ENCODE peak calls at places on chromosomes 4 and X, in five cellular contexts. V is putamen; Y is stimulated activated CD4-positive, alpha-beta T cell treated with anti-CD3 and anti-CD28 coated beads, Interleukin-4, amount 100 ng/mL, for 4 hours; B is endodermal cell; W is kidney glomerular epithelial cell. Q is an unnamed sample.

GRCh38 chrX:124940536-124940935 is 379.1 kb upstream of the TEX13C start:
- DNase-seq in B (no peak), V (no peak), W (no peak), Y (no peak), Q (no peak)

GRCh38 chr4:2793920-2794706 is 1.2 kb downstream of the SH3BP2 start:
- DNase-seq in Y (no peak), W (no peak), B (peak; percentile 58), V (no peak), Q (peak; percentile 68)

GRCh38 chr4:41658106-41658505 is 90.4 kb downstream of the PHOX2B start:
- DNase-seq in W (no peak), V (no peak), B (no peak), Y (no peak), Q (no peak)

GRCh38 chr4:144650311-144650820 is 4.4 kb downstream of the HHIP start:
- DNase-seq in V (no peak), W (no peak), B (no peak), Y (no peak), Q (no peak)

GRCh38 chrX:31547416-31547815 is 475.6 kb upstream of the FTHL17 start:
- DNase-seq in W (no peak), B (no peak), V (no peak), Y (no peak), Q (no peak)

GRCh38 chr4:41746025-41746439 is 2.5 kb downstream of the PHOX2B start:
- DNase-seq in W (no peak), Y (no peak), B (peak; percentile 70), V (no peak), Q (peak; percentile 52)

GRCh38 chrX:51889851-51890250 is 3.6 kb upstream of the MAGED1 start:
- DNase-seq in B (no peak), W (no peak), V (no peak), Y (no peak), Q (no peak)

GRCh38 chr4:44447563-44448504 is 775 bp downstream of the KCTD8 start:
- DNase-seq in V (peak; percentile 53), W (no peak), Y (peak; percentile 0), B (peak; percentile 87), Q (peak; percentile 80)

GRCh38 chrX:154750301-154751120 is at the start of gene GAB3:
- DNase-seq in B (peak; percentile 71), W (no peak), V (no peak), Y (peak; percentile 35), Q (peak; percentile 62)

GRCh38 chr4:15354358-15354757 is 73.5 kb upstream of the C1QTNF7 start:
- DNase-seq in B (no peak), V (no peak), Y (no peak), W (no peak), Q (no peak)

GRCh38 chrX:134764202-134764785 is 106.0 kb upstream of the PLAC1 start:
- DNase-seq in W (peak; percentile 0), Y (no peak), B (no peak), V (no peak), Q (no peak)

GRCh38 chr4:5883916-5884315 is 9.0 kb downstream of the CRMP1 start:
- DNase-seq in W (no peak), V (no peak), B (no peak), Y (no peak), Q (no peak)

GRCh38 chrX:50920132-50920531 is 9.6 kb downstream of the BMP15 start:
- DNase-seq in W (peak; percentile 0), Y (no peak), V (peak; percentile 2), B (no peak), Q (no peak)

Q was measured in islet precursor cell.